ENCODE peak calls at places on chromosomes 3 and 15, in nine cellular contexts. M is hypothalamus; U is mammary epithelial cell; I is stimulated activated CD4-positive, alpha-beta T cell treated with anti-CD3 and anti-CD28 coated beads, Interleukin-2, amount 100 ng/mL, for 48 hours; B is T-helper 9 cell; S is NAMALWA; O is activated T-helper 1 cell treated with Interleukin-2 at 50 U/mL for 16 hours; Y is stimulated activated CD8-positive, alpha-beta memory T cell treated with anti-CD3 and anti-CD28 coated beads, Interleukin-7, amount 100 ng/mL, for 24 hours; R is fibroblast of mammary gland. X is an unnamed sample.
A peak's percentile ranks its signal among the peaks of the same experiment; 100 is the strongest.

GRCh38 chr3:169667380-169667671 is 3.8 kb upstream of the MECOM start:
- DNase-seq in S (no peak), M (no peak), U (no peak), B (no peak), Y (no peak), I (no peak), R (no peak), O (no peak), X (no peak)

GRCh38 chr15:99305761-99306505 is 54.7 kb downstream of the LRRC28 start:
- DNase-seq in Y (no peak), M (no peak), B (no peak), U (peak; percentile 68), R (peak; percentile 66), O (no peak), I (no peak), S (no peak), X (no peak)

GRCh38 chr15:42024303-42024702 is 3.5 kb upstream of the PLA2G4E start:
- DNase-seq in U (no peak), Y (no peak), S (no peak), M (no peak), O (no peak), I (no peak), B (no peak), R (no peak), X (no peak)

GRCh38 chr3:100796556-100796955 is 87.3 kb downstream of the TFG start:
- DNase-seq in R (peak; percentile 54), B (no peak), Y (no peak), O (no peak), M (no peak), S (peak; percentile 51), U (peak; percentile 19), I (no peak), X (no peak)

GRCh38 chr3:14131134-14131533 is 6.3 kb downstream of the TMEM43 start:
- DNase-seq in R (no peak), B (no peak), I (no peak), O (no peak), M (no peak), Y (no peak), U (no peak), S (no peak), X (no peak)

GRCh38 chr3:156389151-156389760 is 165.7 kb downstream of the SSR3 start:
- DNase-seq in B (no peak), M (no peak), I (no peak), S (no peak), Y (no peak), U (no peak), R (peak; percentile 52), O (no peak), X (no peak)

GRCh38 chr3:171404376-171404982 is 55.7 kb downstream of the TNIK start:
- DNase-seq in B (no peak), I (no peak), M (no peak), Y (no peak), S (no peak), U (no peak), R (no peak), O (no peak), X (no peak)

GRCh38 chr3:124772081-124772831 is 42.0 kb downstream of the UMPS start:
- DNase-seq in U (no peak), B (no peak), I (no peak), M (peak; percentile 51), Y (no peak), R (peak; percentile 67), S (no peak), O (no peak), X (no peak)

GRCh38 chr3:138124689-138125420 is 7.3 kb downstream of the A4GNT start:
- DNase-seq in Y (no peak), R (peak; percentile 68), U (peak; percentile 16), O (no peak), S (no peak), B (no peak), I (no peak), M (no peak), X (no peak)

X was measured in stimulated activated naive CD4-positive, alpha-beta T cell.